ENCODE peak calls at places on chromosomes 4 and X, in five cellular contexts. A, D, Q, B and C are unnamed samples.

GRCh38 chr4:182795446-182796238 is 121.5 kb downstream of the DCTD start:
- DNase-seq in A (no peak), D (no peak), Q (no peak), B (no peak), C (no peak)

GRCh38 chr4:11973270-11973669 is 544.6 kb upstream of the HS3ST1 start:
- DNase-seq in A (no peak), D (no peak), Q (no peak), B (no peak), C (no peak)

GRCh38 chr4:8840816-8841455 is 30.7 kb downstream of the HMX1 start:
- DNase-seq in A (no peak), D (no peak), Q (no peak), B (no peak), C (peak)

GRCh38 chr4:153292897-153293674 is 51.4 kb upstream of the MND1 start:
- DNase-seq in A (no peak), D (no peak), Q (no peak), B (no peak), C (no peak)

GRCh38 chrX:40054793-40055192 is 43.0 kb downstream of the BCOR start:
- DNase-seq in A (no peak), D (no peak), Q (no peak), B (no peak), C (no peak)

GRCh38 chrX:148878371-148878770 is 378.0 kb downstream of the AFF2 start:
- DNase-seq in A (no peak), D (no peak), Q (no peak), B (no peak), C (no peak)

GRCh38 chr4:7075962-7076693 is 8.3 kb upstream of the GRPEL1 start:
- DNase-seq in A (no peak), D (no peak), Q (no peak), B (peak), C (peak)

GRCh38 chr4:137156807-137157206 is 375.5 kb downstream of the PCDH18 start:
- DNase-seq in A (no peak), D (no peak), Q (no peak), B (no peak), C (no peak)

GRCh38 chr4:122784261-122784660 is 42.4 kb upstream of the FGF2 start:
- DNase-seq in A (no peak), D (no peak), Q (no peak), B (no peak), C (no peak)

GRCh38 chr4:150283689-150284088 is 205.4 kb downstream of the DCLK2 start:
- DNase-seq in A (no peak), D (no peak), Q (no peak), B (no peak), C (peak)

GRCh38 chr4:59060002-59060846 is 1950.0 kb upstream of the IGFBP7 start:
- DNase-seq in A (no peak), D (no peak), Q (no peak), B (no peak), C (no peak)

GRCh38 chr4:65450899-65451298 is 219.4 kb downstream of the EPHA5 start:
- DNase-seq in A (no peak), D (no peak), Q (no peak), B (no peak), C (no peak)

GRCh38 chr4:51958199-51958968 is 61.8 kb downstream of the LRRC66 start:
- DNase-seq in A (no peak), D (no peak), Q (no peak), B (no peak), C (no peak)

GRCh38 chr4:101205878-101206277 is 141.4 kb downstream of the PPP3CA start:
- DNase-seq in A (peak), D (peak), Q (no peak), B (no peak), C (no peak)

GRCh38 chr4:101367201-101367600 is 19.9 kb upstream of the PPP3CA start:
- DNase-seq in A (no peak), D (no peak), Q (no peak), B (no peak), C (no peak)

GRCh38 chr4:70670332-70671014 is 4.2 kb upstream of the JCHAIN start:
- DNase-seq in A (no peak), D (no peak), Q (no peak), B (no peak), C (no peak)

GRCh38 chr4:158859661-158860060 is 90.8 kb downstream of the FNIP2 start:
- DNase-seq in A (no peak), D (no peak), Q (no peak), B (no peak), C (no peak)

GRCh38 chr4:89539374-89539773 is 231.8 kb upstream of the GPRIN3 start:
- DNase-seq in A (no peak), D (no peak), Q (no peak), B (no peak), C (no peak)

GRCh38 chr4:10205223-10205622 is 88.6 kb upstream of the WDR1 start:
- DNase-seq in A (peak), D (no peak), Q (no peak), B (peak), C (no peak)

GRCh38 chr4:139488442-139488841 is 34.5 kb downstream of the RAB33B start:
- DNase-seq in A (no peak), D (no peak), Q (no peak), B (no peak), C (no peak)

GRCh38 chr4:105896984-105897760 is 1.9 kb downstream of the NPNT start:
- DNase-seq in A (no peak), D (no peak), Q (no peak), B (no peak), C (no peak)

GRCh38 chrX:149039057-149039456 is 466.0 kb downstream of the IDS start:
- DNase-seq in A (no peak), D (no peak), Q (no peak), B (no peak), C (no peak)

GRCh38 chr4:174273960-174274359 is 9.5 kb downstream of the FBXO8 start:
- DNase-seq in A (no peak), D (no peak), Q (no peak), B (no peak), C (no peak)

GRCh38 chr4:22607382-22607781 is 85.4 kb upstream of the GBA3 start:
- DNase-seq in A (peak), D (no peak), Q (peak), B (peak), C (peak)

GRCh38 chr4:164734476-164734875 is 19.5 kb upstream of the SMIM31 start:
- DNase-seq in A (peak), D (no peak), Q (no peak), B (no peak), C (no peak)

GRCh38 chrX:134095366-134095765 is 110.0 kb upstream of the GPC3 start:
- DNase-seq in A (no peak), D (no peak), Q (no peak), B (no peak), C (no peak)

GRCh38 chrX:48933757-48934156 is 14.9 kb upstream of the PIM2 start:
- DNase-seq in A (no peak), D (no peak), Q (no peak), B (no peak), C (no peak)

GRCh38 chrX:110401142-110401541 is 42.5 kb downstream of the RTL9 start:
- DNase-seq in A (peak), D (no peak), Q (no peak), B (no peak), C (no peak)

GRCh38 chr4:15202481-15202880 is 200.2 kb downstream of the CPEB2 start:
- DNase-seq in A (no peak), D (no peak), Q (no peak), B (no peak), C (no peak)

GRCh38 chr4:15194520-15194919 is 192.2 kb downstream of the CPEB2 start:
- DNase-seq in A (no peak), D (no peak), Q (no peak), B (no peak), C (no peak)

GRCh38 chr4:15201782-15202181 is 199.5 kb downstream of the CPEB2 start:
- DNase-seq in A (no peak), D (no peak), Q (no peak), B (no peak), C (no peak)

GRCh38 chr4:15198070-15198727 is 195.9 kb downstream of the CPEB2 start:
- DNase-seq in A (no peak), D (no peak), Q (no peak), B (no peak), C (no peak)

DNA sequence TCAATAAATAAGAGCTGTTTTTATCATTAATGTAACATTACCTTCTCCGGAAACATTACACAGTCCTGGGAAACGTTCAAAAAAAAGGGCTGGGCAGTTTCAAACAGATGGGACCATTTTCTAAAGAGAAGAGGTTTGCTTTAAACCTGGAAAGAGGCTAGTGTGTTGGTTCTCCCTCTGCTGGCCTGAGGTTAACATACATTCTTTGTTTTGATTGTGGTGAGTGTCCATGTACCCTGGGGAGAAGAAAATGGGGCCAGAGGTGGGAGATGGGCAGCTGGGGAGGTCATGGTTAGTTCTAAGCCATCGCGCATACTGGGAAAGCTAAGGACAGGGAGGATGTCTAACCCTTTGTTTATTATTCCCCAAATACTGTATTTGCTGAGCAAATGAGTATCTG is 194.7 kb downstream of the CPEB2 start:
- DNase-seq in A (peak), D (no peak), Q (peak), B (peak), C (peak)
- TF ChIP-seq FOXM1 in A (no peak), D (no peak), Q (no peak), B (no peak), C (no peak)

DNA sequence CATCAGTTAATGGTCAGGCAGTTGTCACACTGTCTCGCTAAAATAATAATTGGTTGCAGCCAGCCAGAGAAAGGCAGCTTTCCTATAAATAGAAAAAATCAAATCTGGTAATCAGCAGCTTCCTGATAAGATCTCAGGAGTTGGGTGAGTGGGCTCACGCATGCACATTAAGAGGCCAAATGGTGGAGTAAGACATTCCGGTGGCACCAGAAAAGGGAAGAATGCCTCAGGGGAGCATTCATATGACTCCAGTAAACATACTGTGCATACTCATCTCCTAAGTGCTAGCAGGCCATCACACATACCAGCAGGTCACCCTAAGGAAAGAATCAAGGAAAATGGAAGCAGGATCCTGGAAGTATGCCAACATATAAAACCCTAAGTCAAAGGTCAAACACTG is 40.1 kb downstream of the UGT2B15 start:
- DNase-seq in A (no peak), D (no peak), Q (no peak), B (no peak), C (no peak)
- TF ChIP-seq FOXM1 in A (no peak), D (no peak), Q (no peak), B (no peak), C (no peak)

GRCh38 chr4:16259531-16260246 is 33.4 kb upstream of the TAPT1 start:
- DNase-seq in A (no peak), D (no peak), Q (no peak), B (no peak), C (no peak)
- TF ChIP-seq FOXM1 in A (no peak), D (no peak), Q (no peak), B (no peak), C (no peak)

DNA sequence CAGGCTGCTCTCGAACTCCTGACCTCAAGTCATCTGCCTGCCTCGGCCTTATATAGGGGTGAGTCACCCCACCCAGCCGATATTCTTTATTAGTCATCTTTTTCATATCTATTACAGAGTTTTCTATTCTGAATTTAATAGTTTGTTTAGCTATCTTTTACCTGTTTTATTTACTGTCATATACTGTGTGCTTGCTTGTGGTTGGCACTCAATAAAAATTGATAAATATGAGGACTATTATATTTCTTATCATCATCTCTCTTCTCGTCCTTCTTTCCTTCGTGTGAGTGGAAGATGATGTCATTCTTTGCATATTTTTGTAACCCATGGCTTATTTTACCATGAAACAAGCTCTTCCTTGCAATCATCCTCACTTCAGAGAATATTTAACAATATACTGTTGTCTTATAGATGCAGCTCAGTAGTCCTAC is 265.5 kb downstream of the ARHGAP24 start:
- DNase-seq in A (no peak), D (no peak), Q (no peak), B (no peak), C (no peak)
- TF ChIP-seq FOXM1 in A (no peak), D (no peak), Q (no peak), B (no peak), C (no peak)

GRCh38 chr4:126109836-126110235 is 795.1 kb downstream of the FAT4 start:
- DNase-seq in A (no peak), D (no peak), Q (no peak), B (no peak), C (no peak)

GRCh38 chr4:126106658-126107057 is 791.9 kb downstream of the FAT4 start:
- DNase-seq in A (peak), D (no peak), Q (peak), B (peak), C (no peak)
- TF ChIP-seq FOXM1 in A (no peak), D (no peak), Q (no peak), B (no peak), C (no peak)

GRCh38 chrX:18294893-18295292 is 59.6 kb downstream of the SCML2 start:
- DNase-seq in A (no peak), D (no peak), Q (no peak), B (no peak), C (no peak)
- TF ChIP-seq FOXM1 in A (no peak), D (no peak), Q (no peak), B (no peak), C (no peak)

GRCh38 chrX:72041901-72042859 is 89.5 kb downstream of the RTL5 start:
- DNase-seq in A (no peak), D (no peak), Q (no peak), B (no peak), C (no peak)
- TF ChIP-seq FOXM1 in A (no peak), D (no peak), Q (no peak), B (no peak), C (no peak)

GRCh38 chr4:80413096-80413495 is 77.6 kb downstream of the CFAP299 start:
- DNase-seq in A (no peak), D (no peak), Q (no peak), B (no peak), C (no peak)

GRCh38 chr4:80412322-80412721 is 76.8 kb downstream of the CFAP299 start:
- DNase-seq in A (no peak), D (no peak), Q (no peak), B (no peak), C (no peak)

GRCh38 chr4:80409798-80410197 is 74.3 kb downstream of the CFAP299 start:
- DNase-seq in A (no peak), D (no peak), Q (no peak), B (no peak), C (no peak)

DNA sequence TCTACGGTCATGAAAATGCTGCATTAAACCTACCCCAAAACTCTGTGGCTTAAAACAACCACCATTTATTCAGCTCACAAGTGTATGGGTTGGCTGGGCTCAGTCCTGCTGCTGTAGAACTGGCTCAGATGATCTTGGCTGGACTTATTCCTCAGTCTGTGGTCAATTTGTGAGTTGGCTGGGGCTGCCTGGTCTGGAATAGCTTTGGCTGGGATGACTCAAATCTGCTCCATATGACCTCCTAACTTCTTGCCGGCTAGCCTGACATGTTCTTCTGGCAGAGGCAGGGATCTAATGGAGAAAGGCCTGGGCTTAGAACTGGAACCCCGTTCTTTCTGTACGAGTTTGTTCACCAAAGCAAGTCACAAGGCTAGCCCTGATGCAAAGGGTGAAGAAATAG is 71.7 kb downstream of the CFAP299 start:
- DNase-seq in A (no peak), D (no peak), Q (no peak), B (no peak), C (no peak)
- TF ChIP-seq FOXM1 in A (no peak), D (no peak), Q (no peak), B (no peak), C (no peak)